ENCODE peak calls at places on chromosomes 1 and 21, in eight cellular contexts. R is NT2/D1; S is MV-4-11; J is Ammon's horn; G is activated CD8-positive, alpha-beta memory T cell treated with anti-CD3 and anti-CD28 coated beads for 48 hours; Y is EL; C is lung; Z is SIG-M5. W is an unnamed sample.

GRCh38 chr21:16928439-16928838 is 584.4 kb upstream of the CXADR start:
- DNase-seq in R (no peak), S (no peak), J (no peak), G (no peak), Y (no peak), C (no peak), Z (no peak), W (no peak)

GRCh38 chr1:182841368-182841988 is 2.3 kb downstream of the DHX9 start:
- DNase-seq in R (no peak), S (no peak), J (no peak), G (no peak), Y (peak; percentile 43), C (no peak), Z (no peak), W (no peak)

GRCh38 chr1:110786802-110787327 is 86.1 kb upstream of the CD53 start:
- DNase-seq in R (no peak), S (no peak), J (no peak), G (no peak), Y (no peak), C (no peak), Z (no peak), W (peak; percentile 31)

GRCh38 chr1:214463596-214463995 is 87.8 kb downstream of the PTPN14 start:
- DNase-seq in R (no peak), S (no peak), J (no peak), G (no peak), Y (peak; percentile 28), C (no peak), Z (no peak), W (no peak)

GRCh38 chr1:3904006-3904842 is 4.2 kb upstream of the C1orf174 start:
- DNase-seq in R (no peak), S (no peak), J (no peak), G (no peak), Y (no peak), C (no peak), Z (no peak), W (no peak)

GRCh38 chr1:162028726-162029125 is 5.1 kb upstream of the OLFML2B start:
- DNase-seq in R (no peak), S (peak; percentile 98), J (peak; percentile 68), G (no peak), Y (no peak), C (no peak), Z (peak; percentile 55), W (no peak)

GRCh38 chr1:112700290-112701226 is 6.4 kb downstream of the RHOC start:
- DNase-seq in R (peak; percentile 95), S (peak; percentile 93), J (peak; percentile 96), G (no peak), Y (peak; percentile 97), C (peak; percentile 90), Z (peak; percentile 46), W (peak; percentile 21)

GRCh38 chr1:187212377-187212776 is 383.6 kb downstream of the PLA2G4A start:
- DNase-seq in R (no peak), S (no peak), J (no peak), G (no peak), Y (no peak), C (no peak), Z (no peak), W (no peak)

GRCh38 chr21:42003051-42003461 is 7.1 kb downstream of the ZBTB21 start:
- DNase-seq in R (no peak), S (no peak), J (no peak), G (no peak), Y (peak; percentile 62), C (no peak), Z (no peak), W (no peak)

GRCh38 chr1:117819301-117819700 is 110.1 kb downstream of the GDAP2 start:
- DNase-seq in R (no peak), S (no peak), J (no peak), G (no peak), Y (no peak), C (no peak), Z (no peak), W (no peak)

GRCh38 chr21:43716376-43717165 is 2.4 kb upstream of the PDXK start:
- DNase-seq in R (no peak), S (peak; percentile 80), J (no peak), G (no peak), Y (peak; percentile 71), C (no peak), Z (no peak), W (no peak)

GRCh38 chr1:61337471-61337870 is 255.1 kb downstream of the NFIA start:
- DNase-seq in R (no peak), S (no peak), J (no peak), G (no peak), Y (no peak), C (no peak), Z (no peak), W (no peak)

GRCh38 chr1:168689726-168690602 is 39.0 kb downstream of the DPT start:
- DNase-seq in R (no peak), S (no peak), J (peak; percentile 17), G (no peak), Y (no peak), C (no peak), Z (no peak), W (no peak)

GRCh38 chr1:64877151-64877550 is 89.2 kb downstream of the JAK1 start:
- DNase-seq in R (no peak), S (no peak), J (no peak), G (no peak), Y (no peak), C (no peak), Z (no peak), W (no peak)

GRCh38 chr1:109632671-109633346 is 13.2 kb downstream of the AMPD2 start:
- DNase-seq in R (no peak), S (no peak), J (peak; percentile 78), G (no peak), Y (no peak), C (peak; percentile 27), Z (no peak), W (no peak)

W was measured in GF-D8.